ENCODE peak calls at places on chromosomes 12 and 14, in five cellular contexts. One of them, this sample, is unnamed.

GRCh38 chr14:24312736-24313507 is 1.6 kb downstream of the LTB4R start:
- DNase-seq in stimulated activated CD8-positive, alpha-beta memory T cell treated with anti-CD3 and anti-CD28 coated beads, Interleukin-7, amount 100 ng/mL, for 4 hours: no peak
- DNase-seq in A549: no peak
- DNase-seq in hepatocyte: no peak
- DNase-seq in AG09319: no peak
- DNase-seq in this sample: peak

GRCh38 chr12:123966596-123966995 is 6.0 kb downstream of the CCDC92 start:
- DNase-seq in A549: no peak
- DNase-seq in hepatocyte: no peak
- DNase-seq in AG09319: no peak
- DNase-seq in stimulated activated CD8-positive, alpha-beta memory T cell treated with anti-CD3 and anti-CD28 coated beads, Interleukin-7, amount 100 ng/mL, for 4 hours: no peak
- DNase-seq in this sample: peak

GRCh38 chr12:95515197-95515596 is 36.1 kb downstream of the USP44 start:
- DNase-seq in stimulated activated CD8-positive, alpha-beta memory T cell treated with anti-CD3 and anti-CD28 coated beads, Interleukin-7, amount 100 ng/mL, for 4 hours: no peak
- DNase-seq in A549: no peak
- DNase-seq in hepatocyte: no peak
- DNase-seq in AG09319: no peak
- DNase-seq in this sample: no peak

GRCh38 chr12:57181561-57182155 is 34.2 kb upstream of the LRP1-AS start:
- DNase-seq in A549: no peak
- DNase-seq in stimulated activated CD8-positive, alpha-beta memory T cell treated with anti-CD3 and anti-CD28 coated beads, Interleukin-7, amount 100 ng/mL, for 4 hours: no peak
- DNase-seq in hepatocyte: no peak
- DNase-seq in AG09319: no peak
- DNase-seq in this sample: no peak

GRCh38 chr12:138898-139534 is 72.4 kb downstream of the IQSEC3 start:
- DNase-seq in A549: no peak
- DNase-seq in hepatocyte: no peak
- DNase-seq in stimulated activated CD8-positive, alpha-beta memory T cell treated with anti-CD3 and anti-CD28 coated beads, Interleukin-7, amount 100 ng/mL, for 4 hours: no peak
- DNase-seq in AG09319: no peak
- DNase-seq in this sample: peak

GRCh38 chr14:38212996-38213395 is 5.3 kb downstream of the SSTR1 start:
- DNase-seq in hepatocyte: no peak
- DNase-seq in AG09319: no peak
- DNase-seq in A549: no peak
- DNase-seq in stimulated activated CD8-positive, alpha-beta memory T cell treated with anti-CD3 and anti-CD28 coated beads, Interleukin-7, amount 100 ng/mL, for 4 hours: no peak
- DNase-seq in this sample: no peak

GRCh38 chr12:110022980-110023633 is 23.9 kb downstream of the ANKRD13A start:
- DNase-seq in stimulated activated CD8-positive, alpha-beta memory T cell treated with anti-CD3 and anti-CD28 coated beads, Interleukin-7, amount 100 ng/mL, for 4 hours: no peak
- DNase-seq in hepatocyte: no peak
- DNase-seq in AG09319: peak
- DNase-seq in A549: no peak
- DNase-seq in this sample: peak

GRCh38 chr12:83161451-83161850 is 474.7 kb downstream of the TMTC2 start:
- DNase-seq in stimulated activated CD8-positive, alpha-beta memory T cell treated with anti-CD3 and anti-CD28 coated beads, Interleukin-7, amount 100 ng/mL, for 4 hours: no peak
- DNase-seq in A549: no peak
- DNase-seq in AG09319: no peak
- DNase-seq in hepatocyte: no peak
- DNase-seq in this sample: no peak

GRCh38 chr12:53622724-53623123 is 3.5 kb downstream of the ATF7 start:
- DNase-seq in hepatocyte: no peak
- DNase-seq in stimulated activated CD8-positive, alpha-beta memory T cell treated with anti-CD3 and anti-CD28 coated beads, Interleukin-7, amount 100 ng/mL, for 4 hours: no peak
- DNase-seq in A549: no peak
- DNase-seq in AG09319: no peak
- DNase-seq in this sample: no peak

GRCh38 chr12:6778212-6778570 is 5.9 kb downstream of the LAG3 start:
- DNase-seq in AG09319: no peak
- DNase-seq in stimulated activated CD8-positive, alpha-beta memory T cell treated with anti-CD3 and anti-CD28 coated beads, Interleukin-7, amount 100 ng/mL, for 4 hours: no peak
- DNase-seq in A549: no peak
- DNase-seq in hepatocyte: peak
- DNase-seq in this sample: peak

GRCh38 chr14:48853159-48853558 is 733.0 kb downstream of the RPS29 start:
- DNase-seq in A549: no peak
- DNase-seq in AG09319: no peak
- DNase-seq in hepatocyte: no peak
- DNase-seq in stimulated activated CD8-positive, alpha-beta memory T cell treated with anti-CD3 and anti-CD28 coated beads, Interleukin-7, amount 100 ng/mL, for 4 hours: no peak
- DNase-seq in this sample: no peak

GRCh38 chr12:100793182-100793581 is 1.4 kb upstream of the ANO4 start:
- DNase-seq in stimulated activated CD8-positive, alpha-beta memory T cell treated with anti-CD3 and anti-CD28 coated beads, Interleukin-7, amount 100 ng/mL, for 4 hours: no peak
- DNase-seq in AG09319: no peak
- DNase-seq in A549: no peak
- DNase-seq in hepatocyte: no peak
- DNase-seq in this sample: peak

GRCh38 chr12:49543221-49543913 is 4.5 kb downstream of the KCNH3 start:
- DNase-seq in hepatocyte: no peak
- DNase-seq in AG09319: no peak
- DNase-seq in stimulated activated CD8-positive, alpha-beta memory T cell treated with anti-CD3 and anti-CD28 coated beads, Interleukin-7, amount 100 ng/mL, for 4 hours: no peak
- DNase-seq in A549: no peak
- DNase-seq in this sample: no peak

GRCh38 chr12:54035561-54036377 is 2.9 kb downstream of the HOXC5 start:
- DNase-seq in stimulated activated CD8-positive, alpha-beta memory T cell treated with anti-CD3 and anti-CD28 coated beads, Interleukin-7, amount 100 ng/mL, for 4 hours: no peak
- DNase-seq in A549: no peak
- DNase-seq in hepatocyte: no peak
- DNase-seq in AG09319: no peak
- DNase-seq in this sample: no peak

GRCh38 chr12:16229676-16230075 is 47.8 kb downstream of the SLC15A5 start:
- DNase-seq in stimulated activated CD8-positive, alpha-beta memory T cell treated with anti-CD3 and anti-CD28 coated beads, Interleukin-7, amount 100 ng/mL, for 4 hours: no peak
- DNase-seq in hepatocyte: no peak
- DNase-seq in A549: no peak
- DNase-seq in AG09319: no peak
- DNase-seq in this sample: peak

GRCh38 chr12:115232455-115233156 is 548.6 kb upstream of the TBX3 start:
- DNase-seq in hepatocyte: peak
- DNase-seq in stimulated activated CD8-positive, alpha-beta memory T cell treated with anti-CD3 and anti-CD28 coated beads, Interleukin-7, amount 100 ng/mL, for 4 hours: no peak
- DNase-seq in A549: no peak
- DNase-seq in AG09319: no peak
- DNase-seq in this sample: peak

GRCh38 chr14:37622231-37622923 is 26.9 kb downstream of the TTC6 start:
- DNase-seq in A549: no peak
- DNase-seq in hepatocyte: peak
- DNase-seq in stimulated activated CD8-positive, alpha-beta memory T cell treated with anti-CD3 and anti-CD28 coated beads, Interleukin-7, amount 100 ng/mL, for 4 hours: no peak
- DNase-seq in AG09319: no peak
- DNase-seq in this sample: peak

GRCh38 chr14:31271648-31272047 is 64.1 kb upstream of the HECTD1 start:
- DNase-seq in AG09319: no peak
- DNase-seq in stimulated activated CD8-positive, alpha-beta memory T cell treated with anti-CD3 and anti-CD28 coated beads, Interleukin-7, amount 100 ng/mL, for 4 hours: no peak
- DNase-seq in hepatocyte: no peak
- DNase-seq in A549: no peak
- DNase-seq in this sample: no peak

GRCh38 chr12:113248842-113249435 is 27.7 kb downstream of the TPCN1 start:
- DNase-seq in stimulated activated CD8-positive, alpha-beta memory T cell treated with anti-CD3 and anti-CD28 coated beads, Interleukin-7, amount 100 ng/mL, for 4 hours: no peak
- DNase-seq in AG09319: no peak
- DNase-seq in hepatocyte: no peak
- DNase-seq in A549: no peak
- DNase-seq in this sample: no peak

GRCh38 chr14:90566481-90566880 is 169.7 kb downstream of the CALM1 start:
- DNase-seq in A549: no peak
- DNase-seq in AG09319: no peak
- DNase-seq in stimulated activated CD8-positive, alpha-beta memory T cell treated with anti-CD3 and anti-CD28 coated beads, Interleukin-7, amount 100 ng/mL, for 4 hours: no peak
- DNase-seq in hepatocyte: no peak
- DNase-seq in this sample: no peak

GRCh38 chr14:73250781-73251500 is 13.6 kb downstream of the PAPLN start:
- DNase-seq in hepatocyte: no peak
- DNase-seq in A549: no peak
- DNase-seq in stimulated activated CD8-positive, alpha-beta memory T cell treated with anti-CD3 and anti-CD28 coated beads, Interleukin-7, amount 100 ng/mL, for 4 hours: no peak
- DNase-seq in AG09319: no peak
- DNase-seq in this sample: no peak

GRCh38 chr14:45359766-45360165 is 106.8 kb upstream of the MIS18BP1 start:
- DNase-seq in hepatocyte: no peak
- DNase-seq in A549: no peak
- DNase-seq in AG09319: no peak
- DNase-seq in stimulated activated CD8-positive, alpha-beta memory T cell treated with anti-CD3 and anti-CD28 coated beads, Interleukin-7, amount 100 ng/mL, for 4 hours: no peak
- DNase-seq in this sample: no peak

GRCh38 chr12:6701078-6701768 is 608 bp upstream of the PIANP start:
- DNase-seq in AG09319: no peak
- DNase-seq in stimulated activated CD8-positive, alpha-beta memory T cell treated with anti-CD3 and anti-CD28 coated beads, Interleukin-7, amount 100 ng/mL, for 4 hours: no peak
- DNase-seq in A549: no peak
- DNase-seq in hepatocyte: no peak
- DNase-seq in this sample: no peak

GRCh38 chr12:105337391-105337790 is 6.9 kb downstream of the C12orf75 start:
- DNase-seq in AG09319: no peak
- DNase-seq in hepatocyte: no peak
- DNase-seq in A549: no peak
- DNase-seq in stimulated activated CD8-positive, alpha-beta memory T cell treated with anti-CD3 and anti-CD28 coated beads, Interleukin-7, amount 100 ng/mL, for 4 hours: no peak
- DNase-seq in this sample: no peak

GRCh38 chr12:11855993-11856374 is 206.5 kb downstream of the ETV6 start:
- DNase-seq in A549: no peak
- DNase-seq in hepatocyte: no peak
- DNase-seq in AG09319: no peak
- DNase-seq in stimulated activated CD8-positive, alpha-beta memory T cell treated with anti-CD3 and anti-CD28 coated beads, Interleukin-7, amount 100 ng/mL, for 4 hours: no peak
- DNase-seq in this sample: no peak

GRCh38 chr12:68303850-68304249 is 28.3 kb downstream of the MDM1 start:
- DNase-seq in AG09319: no peak
- DNase-seq in A549: no peak
- DNase-seq in stimulated activated CD8-positive, alpha-beta memory T cell treated with anti-CD3 and anti-CD28 coated beads, Interleukin-7, amount 100 ng/mL, for 4 hours: no peak
- DNase-seq in hepatocyte: no peak
- DNase-seq in this sample: peak

GRCh38 chr14:65847065-65847847 is 434.7 kb downstream of the FUT8 start:
- DNase-seq in hepatocyte: no peak
- DNase-seq in AG09319: no peak
- DNase-seq in stimulated activated CD8-positive, alpha-beta memory T cell treated with anti-CD3 and anti-CD28 coated beads, Interleukin-7, amount 100 ng/mL, for 4 hours: peak
- DNase-seq in A549: no peak
- DNase-seq in this sample: no peak

GRCh38 chr12:46487567-46488131 is 115.1 kb upstream of the SLC38A2 start:
- DNase-seq in stimulated activated CD8-positive, alpha-beta memory T cell treated with anti-CD3 and anti-CD28 coated beads, Interleukin-7, amount 100 ng/mL, for 4 hours: no peak
- DNase-seq in hepatocyte: no peak
- DNase-seq in A549: no peak
- DNase-seq in AG09319: no peak
- DNase-seq in this sample: no peak